ENCODE peak calls at places on chromosomes 5 and 9, in six cellular contexts. One of them, this sample, is unnamed.

GRCh38 chr9:135816179-135816970 is 91.0 kb downstream of the CAMSAP1 start:
- DNase-seq in tibial artery: no peak
- DNase-seq in Ammon's horn: no peak
- DNase-seq in iris pigment epithelial cell: no peak
- DNase-seq in mesenchymal stem cell: no peak
- DNase-seq in AG08395: no peak
- DNase-seq in this sample: no peak

GRCh38 chr5:64632251-64632650 is 58.1 kb upstream of the SHISAL2B start:
- DNase-seq in AG08395: no peak
- DNase-seq in iris pigment epithelial cell: peak
- DNase-seq in tibial artery: no peak
- DNase-seq in Ammon's horn: peak
- DNase-seq in mesenchymal stem cell: peak
- DNase-seq in this sample: no peak

GRCh38 chr5:124740055-124740454 is 6.4 kb downstream of the ZNF608 start:
- DNase-seq in AG08395: no peak
- DNase-seq in iris pigment epithelial cell: no peak
- DNase-seq in mesenchymal stem cell: no peak
- DNase-seq in tibial artery: no peak
- DNase-seq in Ammon's horn: no peak
- DNase-seq in this sample: no peak

GRCh38 chr5:156094001-156094400 is 233.0 kb upstream of the SGCD start:
- DNase-seq in mesenchymal stem cell: peak
- DNase-seq in iris pigment epithelial cell: no peak
- DNase-seq in tibial artery: no peak
- DNase-seq in AG08395: peak
- DNase-seq in Ammon's horn: peak
- DNase-seq in this sample: peak

GRCh38 chr9:93107151-93107824 is 11.3 kb downstream of the CARD19 start:
- DNase-seq in tibial artery: peak
- DNase-seq in iris pigment epithelial cell: no peak
- DNase-seq in AG08395: no peak
- DNase-seq in Ammon's horn: no peak
- DNase-seq in mesenchymal stem cell: no peak
- DNase-seq in this sample: no peak

GRCh38 chr9:116941266-116941665 is 254.2 kb downstream of the TRIM32 start:
- DNase-seq in iris pigment epithelial cell: no peak
- DNase-seq in AG08395: no peak
- DNase-seq in Ammon's horn: no peak
- DNase-seq in mesenchymal stem cell: no peak
- DNase-seq in tibial artery: no peak
- DNase-seq in this sample: no peak

GRCh38 chr5:151557466-151557865 is 33.7 kb downstream of the FAT2 start:
- DNase-seq in iris pigment epithelial cell: no peak
- DNase-seq in Ammon's horn: no peak
- DNase-seq in AG08395: no peak
- DNase-seq in tibial artery: no peak
- DNase-seq in mesenchymal stem cell: no peak
- DNase-seq in this sample: no peak

GRCh38 chr9:84953797-84954695 is 284.5 kb downstream of the NTRK2 start:
- DNase-seq in mesenchymal stem cell: peak
- DNase-seq in Ammon's horn: peak
- DNase-seq in iris pigment epithelial cell: peak
- DNase-seq in tibial artery: peak
- DNase-seq in AG08395: peak
- DNase-seq in this sample: peak

GRCh38 chr9:79164396-79164795 is 407.4 kb upstream of the TLE4 start:
- DNase-seq in AG08395: no peak
- DNase-seq in iris pigment epithelial cell: peak
- DNase-seq in mesenchymal stem cell: no peak
- DNase-seq in tibial artery: no peak
- DNase-seq in Ammon's horn: no peak
- DNase-seq in this sample: no peak

GRCh38 chr9:16033253-16033652 is 480.4 kb downstream of the CCDC171 start:
- DNase-seq in Ammon's horn: no peak
- DNase-seq in AG08395: no peak
- DNase-seq in mesenchymal stem cell: no peak
- DNase-seq in iris pigment epithelial cell: no peak
- DNase-seq in tibial artery: no peak
- DNase-seq in this sample: no peak

GRCh38 chr5:97550164-97550563 is 367.1 kb upstream of the RIOK2 start:
- DNase-seq in tibial artery: no peak
- DNase-seq in mesenchymal stem cell: peak
- DNase-seq in AG08395: peak
- DNase-seq in iris pigment epithelial cell: peak
- DNase-seq in Ammon's horn: peak
- DNase-seq in this sample: peak

GRCh38 chr9:87180846-87181245 is 233.5 kb upstream of the GAS1 start:
- DNase-seq in iris pigment epithelial cell: no peak
- DNase-seq in tibial artery: no peak
- DNase-seq in Ammon's horn: no peak
- DNase-seq in AG08395: no peak
- DNase-seq in mesenchymal stem cell: no peak
- DNase-seq in this sample: peak

GRCh38 chr5:112290667-112291066 is 128.4 kb downstream of the EPB41L4A start:
- DNase-seq in Ammon's horn: no peak
- DNase-seq in AG08395: no peak
- DNase-seq in tibial artery: no peak
- DNase-seq in iris pigment epithelial cell: no peak
- DNase-seq in mesenchymal stem cell: no peak
- DNase-seq in this sample: no peak

GRCh38 chr5:164237531-164237930 is 732.1 kb downstream of the MAT2B start:
- DNase-seq in mesenchymal stem cell: no peak
- DNase-seq in Ammon's horn: no peak
- DNase-seq in AG08395: no peak
- DNase-seq in tibial artery: no peak
- DNase-seq in iris pigment epithelial cell: peak
- DNase-seq in this sample: no peak

GRCh38 chr9:86765736-86766410 is 181.4 kb downstream of the GAS1 start:
- DNase-seq in tibial artery: no peak
- DNase-seq in mesenchymal stem cell: no peak
- DNase-seq in Ammon's horn: no peak
- DNase-seq in iris pigment epithelial cell: no peak
- DNase-seq in AG08395: no peak
- DNase-seq in this sample: no peak

GRCh38 chr9:35616681-35617459 is 1.3 kb downstream of the CD72 start:
- DNase-seq in AG08395: peak
- DNase-seq in iris pigment epithelial cell: peak
- DNase-seq in mesenchymal stem cell: peak
- DNase-seq in Ammon's horn: peak
- DNase-seq in tibial artery: peak
- DNase-seq in this sample: peak

GRCh38 chr5:82165740-82166530 is 112.2 kb downstream of the RPS23 start:
- DNase-seq in mesenchymal stem cell: peak
- DNase-seq in tibial artery: peak
- DNase-seq in AG08395: peak
- DNase-seq in iris pigment epithelial cell: peak
- DNase-seq in Ammon's horn: peak
- DNase-seq in this sample: peak

GRCh38 chr5:113713051-113713450 is 199.6 kb downstream of the YTHDC2 start:
- DNase-seq in iris pigment epithelial cell: no peak
- DNase-seq in mesenchymal stem cell: peak
- DNase-seq in AG08395: no peak
- DNase-seq in tibial artery: no peak
- DNase-seq in Ammon's horn: no peak
- DNase-seq in this sample: no peak

GRCh38 chr9:105138306-105138801 is 106.1 kb upstream of the SLC44A1 start:
- DNase-seq in mesenchymal stem cell: peak
- DNase-seq in AG08395: no peak
- DNase-seq in iris pigment epithelial cell: peak
- DNase-seq in Ammon's horn: peak
- DNase-seq in tibial artery: no peak
- DNase-seq in this sample: no peak

GRCh38 chr5:73337586-73337985 is 111.0 kb downstream of the FOXD1 start:
- DNase-seq in AG08395: no peak
- DNase-seq in Ammon's horn: no peak
- DNase-seq in mesenchymal stem cell: no peak
- DNase-seq in iris pigment epithelial cell: no peak
- DNase-seq in tibial artery: peak
- DNase-seq in this sample: no peak

GRCh38 chr9:33263936-33264472 is 504 bp downstream of the BAG1 start:
- DNase-seq in mesenchymal stem cell: peak
- DNase-seq in tibial artery: peak
- DNase-seq in AG08395: peak
- DNase-seq in Ammon's horn: peak
- DNase-seq in iris pigment epithelial cell: no peak
- DNase-seq in this sample: peak

GRCh38 chr5:71533614-71534013 is 53.5 kb upstream of the MCCC2 start:
- DNase-seq in Ammon's horn: peak
- DNase-seq in iris pigment epithelial cell: peak
- DNase-seq in tibial artery: no peak
- DNase-seq in AG08395: peak
- DNase-seq in mesenchymal stem cell: peak
- DNase-seq in this sample: peak

GRCh38 chr5:173568128-173568527 is 48.3 kb downstream of the BOD1 start:
- DNase-seq in Ammon's horn: no peak
- DNase-seq in tibial artery: no peak
- DNase-seq in mesenchymal stem cell: no peak
- DNase-seq in AG08395: no peak
- DNase-seq in iris pigment epithelial cell: no peak
- DNase-seq in this sample: no peak